ENCODE peak calls at places on chromosome 9, in eight cellular contexts. A, C, F, T, D, R, I and J are unnamed samples.

GRCh38 chr9:122084276-122084675 is 8.8 kb downstream of the TTLL11 start:
- DNase-seq in A (no peak), C (no peak), F (no peak), T (no peak), D (no peak), R (no peak), I (no peak), J (no peak)

GRCh38 chr9:100739666-100740065 is 161.8 kb downstream of the CAVIN4 start:
- DNase-seq in A (no peak), C (no peak), F (no peak), T (peak), D (peak), R (no peak), I (no peak), J (no peak)

GRCh38 chr9:136487672-136488071 is 4.8 kb upstream of the SEC16A start:
- DNase-seq in A (no peak), C (no peak), F (no peak), T (no peak), D (no peak), R (no peak), I (peak), J (no peak)

GRCh38 chr9:114051706-114052105 is 26.4 kb downstream of the AMBP start:
- DNase-seq in A (no peak), C (no peak), F (no peak), T (no peak), D (no peak), R (no peak), I (no peak), J (no peak)

GRCh38 chr9:14271078-14271673 is 42.8 kb downstream of the NFIB start:
- DNase-seq in A (peak), C (no peak), F (peak), T (no peak), D (peak), R (no peak), I (no peak), J (no peak)

GRCh38 chr9:17824191-17824926 is 245.5 kb downstream of the SH3GL2 start:
- DNase-seq in A (peak), C (no peak), F (no peak), T (no peak), D (no peak), R (no peak), I (no peak), J (no peak)

GRCh38 chr9:100098887-100099721 is at the start of the genes ERP44 and INVS:
- DNase-seq in A (peak), C (peak), F (peak), T (peak), D (peak), R (peak), I (peak), J (peak)

GRCh38 chr9:77210116-77210515 is 32.8 kb downstream of the VPS13A start:
- DNase-seq in A (peak), C (no peak), F (no peak), T (no peak), D (no peak), R (no peak), I (no peak), J (no peak)

GRCh38 chr9:106478312-106479099 is 384.5 kb upstream of the ZNF462 start:
- DNase-seq in A (no peak), C (no peak), F (no peak), T (no peak), D (no peak), R (no peak), I (no peak), J (no peak)

DNA sequence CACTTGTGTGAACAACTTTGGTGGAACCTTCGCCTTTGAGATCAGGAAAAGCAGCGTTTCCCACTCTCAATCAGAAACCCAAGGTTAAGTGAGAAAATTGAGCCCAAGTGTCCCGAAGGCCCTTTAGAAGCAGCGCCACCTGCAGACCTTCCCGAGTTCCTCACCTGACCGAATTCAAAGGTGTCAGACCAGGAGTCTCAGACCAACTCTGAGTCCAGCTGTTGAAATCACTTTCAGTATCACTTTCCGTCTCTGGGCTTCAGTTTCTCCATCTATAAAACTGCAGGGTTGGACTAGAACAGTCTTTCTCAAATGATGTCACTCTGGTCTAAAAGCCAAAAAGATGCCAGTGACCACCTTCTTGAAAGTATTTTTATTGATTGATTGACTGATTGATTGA is 31.7 kb upstream of the GRHPR start:
- DNase-seq in A (peak), C (no peak), F (peak), T (no peak), D (peak), R (no peak), I (no peak), J (no peak)
- TF ChIP-seq CTCF in A (peak), C (peak), F (peak), T (no peak), D (peak), R (no peak), I (peak), J (no peak)

GRCh38 chr9:130426883-130427282 is 17.9 kb upstream of the ASS1 start:
- DNase-seq in A (no peak), C (peak), F (no peak), T (peak), D (peak), R (peak), I (no peak), J (no peak)
- TF ChIP-seq CTCF in A (no peak), C (peak), F (no peak), T (no peak), D (peak), R (no peak), I (no peak), J (no peak)

GRCh38 chr9:1458503-1458902 is 408.3 kb downstream of the DMRT2 start:
- DNase-seq in A (no peak), C (peak), F (no peak), T (no peak), D (peak), R (no peak), I (no peak), J (no peak)

GRCh38 chr9:1457460-1457859 is 407.3 kb downstream of the DMRT2 start:
- DNase-seq in A (no peak), C (no peak), F (no peak), T (no peak), D (no peak), R (no peak), I (no peak), J (no peak)

GRCh38 chr9:1462626-1463308 is 412.6 kb downstream of the DMRT2 start:
- DNase-seq in A (no peak), C (no peak), F (no peak), T (no peak), D (no peak), R (no peak), I (no peak), J (no peak)

GRCh38 chr9:1456301-1456999 is 406.3 kb downstream of the DMRT2 start:
- DNase-seq in A (no peak), C (no peak), F (no peak), T (no peak), D (peak), R (no peak), I (no peak), J (no peak)

GRCh38 chr9:1460143-1460769 is 410.1 kb downstream of the DMRT2 start:
- DNase-seq in A (peak), C (no peak), F (peak), T (no peak), D (peak), R (no peak), I (no peak), J (no peak)
- TF ChIP-seq CTCF in A (peak), C (peak), F (peak), T (no peak), D (peak), R (no peak), I (peak), J (no peak)

GRCh38 chr9:124855944-124856773 is 2.9 kb downstream of the WDR38 start:
- DNase-seq in A (peak), C (peak), F (peak), T (peak), D (peak), R (no peak), I (no peak), J (no peak)
- TF ChIP-seq CTCF in A (peak), C (peak), F (no peak), T (no peak), D (peak), R (no peak), I (no peak), J (no peak)

GRCh38 chr9:71780953-71781352 is 12.6 kb upstream of the CEMIP2 start:
- DNase-seq in A (no peak), C (no peak), F (no peak), T (no peak), D (no peak), R (no peak), I (no peak), J (no peak)

GRCh38 chr9:71781391-71781790 is 13.1 kb upstream of the CEMIP2 start:
- DNase-seq in A (no peak), C (no peak), F (no peak), T (no peak), D (no peak), R (no peak), I (no peak), J (no peak)

GRCh38 chr9:71778085-71778484 is 9.8 kb upstream of the CEMIP2 start:
- DNase-seq in A (peak), C (no peak), F (no peak), T (no peak), D (no peak), R (no peak), I (no peak), J (no peak)

DNA sequence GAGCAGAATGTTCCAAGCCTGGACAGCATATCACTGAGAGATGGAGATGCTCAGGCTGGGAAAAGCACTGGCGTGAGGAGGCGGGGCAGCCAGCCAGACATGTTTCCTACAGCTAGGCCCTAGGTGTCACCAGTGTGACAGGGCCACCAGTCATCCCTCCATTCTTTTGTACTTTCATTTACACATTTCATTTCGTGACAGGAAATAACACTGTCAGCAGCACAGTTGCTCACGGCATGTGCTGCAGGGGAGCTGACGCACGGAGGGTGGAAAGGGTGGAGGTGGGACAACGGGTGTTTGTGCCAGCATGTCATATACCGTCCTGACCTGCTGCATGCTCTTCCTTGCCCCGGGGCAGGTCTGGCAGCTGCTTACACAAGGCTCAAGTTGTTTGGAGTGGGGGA is 14.8 kb upstream of the CEMIP2 start:
- DNase-seq in A (peak), C (no peak), F (peak), T (peak), D (peak), R (no peak), I (peak), J (peak)
- TF ChIP-seq CTCF in A (peak), C (no peak), F (no peak), T (no peak), D (no peak), R (no peak), I (peak), J (no peak)

DNA sequence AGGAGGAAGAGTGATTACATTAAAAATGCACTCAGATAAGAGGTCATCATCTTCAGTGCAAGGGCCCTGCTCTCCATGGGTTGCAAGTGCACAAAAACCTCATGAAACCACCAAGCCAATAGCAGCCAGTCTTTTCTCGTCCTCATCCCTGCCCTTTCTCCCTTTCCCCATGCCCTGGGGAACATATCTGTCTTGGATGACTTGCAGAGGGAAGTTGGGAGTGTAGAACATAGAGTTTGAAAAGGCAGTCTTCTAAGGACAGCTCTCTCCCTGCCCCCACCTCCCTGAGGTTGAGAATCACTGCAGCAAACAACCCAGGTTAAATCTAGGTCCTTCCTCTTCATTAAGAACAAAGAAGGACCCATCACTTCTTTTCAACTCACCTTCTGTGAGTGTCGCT is 22.0 kb downstream of the DDX31 start:
- DNase-seq in A (no peak), C (no peak), F (no peak), T (no peak), D (no peak), R (no peak), I (no peak), J (no peak)
- TF ChIP-seq CTCF in A (no peak), C (no peak), F (no peak), T (no peak), D (no peak), R (no peak), I (no peak), J (no peak)

GRCh38 chr9:127347831-127348699 is 48.9 kb upstream of the SLC2A8 start:
- DNase-seq in A (peak), C (peak), F (peak), T (peak), D (peak), R (no peak), I (no peak), J (no peak)
- TF ChIP-seq CTCF in A (peak), C (peak), F (peak), T (peak), D (peak), R (peak), I (no peak), J (no peak)

DNA sequence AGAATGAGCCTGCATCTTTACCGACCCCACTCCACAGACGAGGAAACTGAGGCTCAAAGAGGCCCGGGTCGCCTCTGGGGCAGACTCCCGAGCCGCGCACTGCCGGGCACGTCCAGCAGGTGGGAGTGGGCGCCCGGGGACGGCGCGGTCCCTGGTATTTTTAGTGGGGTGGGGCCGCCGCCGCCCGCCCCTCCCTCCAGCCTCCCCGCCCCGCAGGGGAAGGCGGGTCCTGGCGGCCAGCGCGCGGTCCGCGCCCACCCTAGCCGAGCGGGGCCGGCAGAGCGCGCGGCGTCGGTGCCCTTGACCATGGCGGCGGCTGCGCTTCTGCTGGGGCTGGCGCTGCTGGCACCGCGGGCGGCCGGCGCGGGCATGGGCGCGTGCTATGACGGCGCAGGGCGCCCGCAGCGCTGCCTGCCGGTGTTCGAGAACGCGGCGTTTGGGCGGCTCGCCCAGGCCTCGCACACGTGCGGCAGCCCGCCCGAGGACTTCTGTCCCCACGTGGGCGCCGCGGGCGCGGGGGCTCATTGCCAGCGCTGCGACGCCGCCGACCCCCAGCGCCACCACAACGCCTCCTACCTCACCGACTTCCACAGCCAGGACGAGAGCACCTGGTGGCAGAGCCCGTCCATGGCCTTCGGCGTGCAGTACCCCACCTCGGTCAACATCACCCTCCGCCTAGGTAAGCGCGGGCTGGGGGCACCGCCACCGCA is at the start of gene LAMC3:
- DNase-seq in A (no peak), C (no peak), F (no peak), T (peak), D (peak), R (no peak), I (no peak), J (no peak)
- TF ChIP-seq CTCF in A (peak), C (peak), F (no peak), T (peak), D (no peak), R (peak), I (no peak), J (no peak)

DNA sequence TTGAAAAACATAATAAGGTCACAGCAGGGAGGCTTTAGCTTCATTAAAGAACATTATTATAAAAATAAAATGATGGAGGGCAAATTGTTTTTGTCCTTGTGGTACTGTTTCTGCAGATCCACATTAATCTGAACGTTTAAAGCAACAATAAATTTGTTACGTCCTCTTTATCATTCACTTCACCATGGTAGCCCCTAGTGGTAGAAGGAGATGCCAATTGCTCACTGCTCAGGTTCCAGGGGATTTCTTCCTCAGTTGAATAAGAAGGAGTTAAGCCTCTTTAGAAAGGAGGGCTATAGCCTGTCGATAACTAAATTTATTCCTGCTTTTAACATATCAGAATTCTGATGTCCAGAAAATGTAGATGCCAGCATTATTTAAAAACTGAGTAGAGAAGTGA is 692.4 kb downstream of the PTPRD start:
- DNase-seq in A (no peak), C (no peak), F (no peak), T (no peak), D (no peak), R (no peak), I (no peak), J (no peak)
- TF ChIP-seq CTCF in A (no peak), C (no peak), F (no peak), T (no peak), D (peak), R (no peak), I (no peak), J (no peak)

DNA sequence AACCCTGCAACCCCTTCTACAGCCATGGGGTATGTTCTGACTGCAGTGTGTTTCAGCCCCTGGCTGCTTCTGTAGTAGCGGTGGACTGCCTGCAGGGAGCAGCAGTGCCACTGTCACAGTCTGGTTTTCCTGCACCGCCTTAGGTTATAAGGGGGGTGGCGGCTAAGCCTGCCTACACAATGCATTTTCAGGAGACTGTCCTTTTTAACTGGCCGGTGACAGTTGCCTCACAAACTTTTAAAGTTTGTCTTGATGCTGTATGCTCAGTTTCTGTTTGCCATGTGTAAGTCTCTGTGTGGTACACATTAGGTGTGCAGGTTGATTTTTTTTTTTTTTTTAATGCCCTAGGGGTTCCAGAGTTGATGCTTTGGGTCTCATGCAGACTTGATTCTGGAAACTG is 53.0 kb downstream of the NUP214 start:
- DNase-seq in A (peak), C (peak), F (peak), T (peak), D (peak), R (peak), I (peak), J (peak)
- TF ChIP-seq CTCF in A (peak), C (peak), F (no peak), T (peak), D (peak), R (peak), I (peak), J (peak)